ENCODE peak calls at places on chromosomes 7 and 10, in eight cellular contexts. S, Y, C, N, P, A, Z and Q are unnamed samples.

GRCh38 chr7:123770378-123770777 is 21.6 kb upstream of the WASL start:
- DNase-seq in N (no peak), A (no peak), Y (no peak), S (no peak), P (no peak), C (peak), Z (no peak), Q (peak)

GRCh38 chr7:53611043-53611442 is 575.6 kb downstream of the POM121L12 start:
- DNase-seq in A (no peak), N (no peak), Z (no peak), C (no peak), P (no peak), Y (no peak), S (no peak), Q (no peak)

GRCh38 chr7:127582361-127582760 is 3.0 kb downstream of the GCC1 start:
- DNase-seq in N (peak), A (no peak), Y (peak), C (no peak), S (no peak), Z (no peak), P (no peak), Q (no peak)

GRCh38 chr7:148622887-148623585 is 32.5 kb downstream of the C7orf33 start:
- DNase-seq in C (no peak), Z (no peak), N (no peak), P (no peak), S (no peak), A (no peak), Y (no peak), Q (no peak)

GRCh38 chr7:44064791-44065430 is 456 bp downstream of the PGAM2 start:
- DNase-seq in S (no peak), N (peak), P (no peak), Z (no peak), C (no peak), A (no peak), Y (no peak), Q (no peak)

GRCh38 chr10:132850896-132851295 is 64.9 kb upstream of the NKX6-2 start:
- DNase-seq in Z (no peak), N (no peak), C (no peak), Y (peak), A (no peak), P (no peak), S (peak), Q (no peak)

GRCh38 chr10:123886292-123886691 is 5.3 kb downstream of the CPXM2 start:
- DNase-seq in N (no peak), P (no peak), C (no peak), S (no peak), Z (no peak), A (no peak), Y (no peak), Q (no peak)

GRCh38 chr7:25951414-25952276 is 200.4 kb upstream of the NFE2L3 start:
- DNase-seq in Y (no peak), N (no peak), C (no peak), A (no peak), P (no peak), Z (no peak), S (peak), Q (no peak)

GRCh38 chr10:127922675-127923366 is 15.9 kb downstream of the PTPRE start:
- DNase-seq in A (peak), S (no peak), Y (peak), Z (no peak), C (peak), P (peak), N (peak), Q (peak)

GRCh38 chr7:96097802-96098201 is 224.1 kb downstream of the SLC25A13 start:
- DNase-seq in Y (no peak), N (no peak), C (no peak), A (peak), S (no peak), Z (no peak), P (no peak), Q (no peak)

GRCh38 chr7:28573751-28574295 is 161.5 kb downstream of the CREB5 start:
- DNase-seq in N (no peak), Z (no peak), P (no peak), C (no peak), Y (no peak), A (peak), S (no peak), Q (no peak)

GRCh38 chr7:102122026-102122425 is 164.6 kb upstream of the SH2B2 start:
- DNase-seq in N (no peak), S (no peak), A (peak), C (no peak), Y (no peak), P (no peak), Z (no peak), Q (peak)

GRCh38 chr10:6083523-6084475 is 5.0 kb upstream of the RBM17 start:
- DNase-seq in Z (no peak), A (peak), N (no peak), S (no peak), Y (no peak), P (no peak), C (no peak), Q (no peak)

GRCh38 chr7:21305455-21306235 is 122.2 kb upstream of the SP4 start:
- DNase-seq in Z (no peak), N (no peak), A (no peak), S (no peak), C (no peak), Y (no peak), P (no peak), Q (no peak)

GRCh38 chr10:119541459-119542356 is 811 bp downstream of the RGS10 start:
- DNase-seq in Z (no peak), A (no peak), Y (peak), P (no peak), C (no peak), S (peak), N (peak), Q (no peak)

GRCh38 chr10:7773845-7774801 is 13.7 kb downstream of the KIN start:
- DNase-seq in S (no peak), C (no peak), P (no peak), A (no peak), N (no peak), Z (no peak), Y (peak), Q (no peak)

GRCh38 chr7:27130540-27131389 is at the start of gene HOXA4:
- DNase-seq in Y (peak), P (peak), Z (peak), C (no peak), S (peak), A (peak), N (peak), Q (no peak)

GRCh38 chr10:3237055-3237454 is 64.5 kb upstream of the PITRM1 start:
- DNase-seq in N (no peak), Z (no peak), Y (no peak), S (no peak), A (no peak), P (no peak), C (no peak), Q (no peak)

GRCh38 chr7:32511791-32512190 is 16.5 kb downstream of the AVL9 start:
- DNase-seq in N (no peak), S (no peak), A (peak), Z (no peak), P (no peak), Y (no peak), C (no peak), Q (no peak)

GRCh38 chr10:126080879-126081331 is 184.5 kb downstream of the FANK1 start:
- DNase-seq in P (no peak), N (no peak), Y (no peak), C (no peak), Z (no peak), A (peak), S (peak), Q (peak)

GRCh38 chr7:157412021-157412443 is 75.2 kb downstream of the DNAJB6 start:
- DNase-seq in Z (no peak), P (no peak), S (no peak), C (no peak), Y (no peak), A (peak), N (no peak), Q (no peak)

GRCh38 chr7:98616381-98617050 is 569 bp upstream of the NPTX2 start:
- DNase-seq in Y (no peak), C (no peak), P (no peak), N (no peak), A (no peak), Z (no peak), S (peak), Q (no peak)

GRCh38 chr10:126839094-126839761 is 66.0 kb upstream of the DOCK1 start:
- DNase-seq in P (no peak), Y (peak), N (no peak), Z (no peak), S (no peak), C (no peak), A (no peak), Q (no peak)

GRCh38 chr10:95635319-95635733 is 21.2 kb downstream of the ALDH18A1 start:
- DNase-seq in S (no peak), P (no peak), C (no peak), A (no peak), Z (no peak), N (no peak), Y (no peak), Q (no peak)

GRCh38 chr7:152910545-152911013 is 151.0 kb downstream of the ACTR3B start:
- DNase-seq in Y (no peak), N (no peak), Z (peak), C (no peak), A (no peak), P (no peak), S (peak), Q (no peak)

DNA sequence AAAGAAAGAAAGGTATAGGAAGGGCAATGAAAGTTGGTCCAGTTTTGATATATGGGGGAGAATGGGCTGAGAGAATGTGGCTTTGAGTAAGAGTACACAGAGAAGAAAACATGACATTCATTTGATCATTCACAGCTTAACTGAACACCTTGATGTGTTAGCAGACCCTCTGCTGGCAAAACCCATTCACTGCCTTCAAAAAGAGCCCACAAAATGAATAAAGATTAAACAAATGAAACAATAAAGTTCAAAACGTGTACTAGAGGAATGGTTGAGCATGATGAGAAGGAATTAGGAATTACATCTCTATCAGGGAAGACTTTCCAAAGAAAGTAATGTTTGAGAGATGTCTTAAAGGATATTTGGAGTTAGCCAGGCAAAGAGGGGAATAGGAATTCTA is 2.1 kb downstream of the WEE2 start:
- DNase-seq in P (no peak), N (no peak), A (no peak), Z (no peak), C (no peak), Y (no peak), S (no peak), Q (no peak)
- TF ChIP-seq CTCF in P (no peak), N (no peak), A (no peak), Z (no peak), C (peak), Y (no peak), S (peak), Q (no peak)

DNA sequence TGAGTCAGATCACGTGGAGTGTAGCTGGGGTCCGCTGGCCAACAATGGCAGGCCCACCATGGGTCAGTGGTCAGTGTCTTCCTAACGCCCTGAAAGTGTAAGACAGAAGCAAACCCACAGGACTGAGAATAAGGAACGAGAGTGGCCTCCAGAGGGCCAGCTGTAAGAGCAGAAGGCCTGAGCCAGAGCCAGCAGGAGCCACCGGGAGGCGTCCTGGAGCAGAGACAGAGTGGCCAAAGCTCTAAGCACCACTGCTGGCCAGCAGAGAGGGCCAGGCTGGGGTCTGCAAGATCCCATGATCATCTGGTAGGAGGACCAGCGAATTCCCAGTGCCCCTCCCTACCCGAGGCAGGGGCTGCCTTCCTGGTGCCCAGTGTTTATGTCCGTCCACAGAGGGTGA is 9.2 kb downstream of the CCDC201 start:
- DNase-seq in S (peak), P (no peak), Y (no peak), A (no peak), C (no peak), Z (peak), N (no peak), Q (no peak)
- TF ChIP-seq CTCF in S (peak), P (no peak), Y (no peak), A (peak), C (peak), Z (no peak), N (no peak), Q (peak)

DNA sequence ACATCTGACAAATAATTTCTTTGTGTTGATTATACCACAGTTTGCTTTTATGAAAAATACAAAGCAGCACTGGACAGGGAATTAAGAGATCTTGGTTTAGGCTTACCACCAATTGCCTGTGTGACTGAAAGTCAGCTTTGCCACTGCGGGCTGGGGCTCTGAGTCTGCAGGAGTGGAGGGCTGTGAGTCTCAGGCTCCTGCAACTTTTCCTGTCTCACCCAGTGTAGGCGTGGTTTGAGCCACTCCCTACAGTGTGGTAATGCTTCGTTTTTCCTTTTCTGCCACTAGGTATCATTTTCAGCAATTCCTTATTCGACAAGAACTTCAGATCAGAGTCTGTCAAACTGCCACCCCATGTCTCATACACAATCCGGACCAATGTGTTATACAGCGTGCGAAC is 180.6 kb downstream of the ABCA13 start:
- DNase-seq in C (no peak), N (no peak), Y (no peak), Z (no peak), A (no peak), P (no peak), S (no peak), Q (no peak)
- TF ChIP-seq CTCF in C (no peak), N (no peak), Y (no peak), Z (no peak), A (no peak), P (no peak), S (no peak), Q (no peak)

GRCh38 chr7:129433823-129434171 is 435 bp upstream of the STRIP2 start:
- DNase-seq in A (no peak), N (no peak), S (no peak), C (no peak), Y (no peak), Z (no peak), P (peak), Q (no peak)
- TF ChIP-seq CTCF in A (no peak), N (no peak), S (peak), C (peak), Y (no peak), Z (no peak), P (no peak), Q (peak)

DNA sequence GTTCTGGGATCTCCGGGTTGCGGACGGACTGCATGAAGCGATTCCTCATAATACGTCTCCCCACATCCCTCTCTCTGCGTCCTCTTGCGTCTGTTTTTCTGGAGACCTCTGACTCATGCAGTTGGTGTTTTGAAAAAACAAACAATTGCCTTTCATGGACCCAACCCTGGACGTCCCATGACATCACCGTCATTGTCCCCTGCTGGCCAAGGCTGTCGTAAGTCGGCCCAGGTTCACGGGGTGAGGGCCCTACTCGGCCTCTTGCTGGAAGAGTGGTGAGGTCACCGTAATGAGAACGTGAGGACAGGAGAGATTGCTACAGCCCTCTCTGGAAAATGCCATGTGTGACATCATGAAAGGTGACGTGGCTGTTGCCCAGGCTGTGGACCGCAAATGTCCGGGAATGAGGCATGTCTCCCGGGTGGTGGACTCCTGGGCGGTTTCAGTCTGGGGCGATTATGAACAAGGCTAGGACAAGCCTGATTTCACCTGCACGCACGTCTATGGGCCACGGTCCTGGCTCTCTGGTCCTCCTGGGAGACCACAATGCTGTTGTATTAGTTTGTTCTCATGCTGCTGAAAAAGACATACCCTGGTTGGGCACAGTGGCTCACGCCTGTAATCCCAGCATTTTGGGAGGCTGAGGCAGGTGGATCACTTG is 9.8 kb upstream of the MAFK start:
- DNase-seq in N (no peak), S (no peak), Z (no peak), Y (no peak), A (peak), C (no peak), P (no peak), Q (no peak)
- TF ChIP-seq CTCF in N (no peak), S (no peak), Z (no peak), Y (no peak), A (no peak), C (no peak), P (no peak), Q (no peak)

DNA sequence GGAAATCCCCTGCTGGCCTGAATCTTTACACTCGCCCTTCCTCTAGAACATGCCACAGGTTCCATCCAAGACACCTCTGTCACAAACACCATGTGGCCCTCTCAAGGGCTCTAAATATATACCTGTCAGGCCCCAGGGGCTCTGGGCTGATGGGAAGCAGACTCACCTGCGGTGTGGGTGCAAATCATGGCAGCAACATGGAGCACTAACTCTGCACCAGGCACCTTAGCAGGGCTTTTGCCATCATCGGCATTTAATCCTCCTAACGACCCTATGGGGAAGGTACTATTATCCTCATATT is 17.3 kb downstream of the SH3PXD2A start:
- DNase-seq in S (no peak), N (no peak), A (no peak), C (no peak), Y (no peak), P (no peak), Z (peak), Q (no peak)
- TF ChIP-seq CTCF in S (no peak), N (no peak), A (no peak), C (no peak), Y (no peak), P (no peak), Z (no peak), Q (no peak)

GRCh38 chr10:35843524-35844171 is 201.6 kb upstream of the FZD8 start:
- DNase-seq in Y (peak), C (no peak), P (no peak), Z (peak), S (peak), N (no peak), A (no peak), Q (no peak)
- TF ChIP-seq CTCF in Y (no peak), C (no peak), P (no peak), Z (no peak), S (no peak), N (no peak), A (no peak), Q (no peak)